ENCODE peak calls at places on chromosome 19, in nine cellular contexts. C is sciatic nerve; A is midbrain; R is left ventricle myocardium inferior; J is stimulated activated CD4-positive, alpha-beta T cell treated with anti-CD3 and anti-CD28 coated beads, Interleukin-4, amount 100 ng/mL, for 4 hours; Y is RCC 7860; Q is effector memory CD4-positive, alpha-beta T cell; W is astrocyte of the cerebellum; L is iris pigment epithelial cell. U is an unnamed sample.

GRCh38 chr19:39224910-39225309 is 19.9 kb downstream of the IFNL3 start:
- DNase-seq in C (no peak), A (no peak), R (no peak), J (no peak), Y (no peak), Q (no peak), W (no peak), L (no peak), U (no peak)

GRCh38 chr19:52600639-52601024 is 30.5 kb downstream of the ZNF701 start:
- DNase-seq in C (no peak), A (no peak), R (no peak), J (peak), Y (no peak), Q (no peak), W (no peak), L (peak), U (no peak)

GRCh38 chr19:14728595-14728994 is 38.7 kb downstream of the ZNF333 start:
- DNase-seq in C (no peak), A (no peak), R (no peak), J (no peak), Y (no peak), Q (no peak), W (no peak), L (no peak), U (no peak)

GRCh38 chr19:46970815-46971214 is 48.8 kb upstream of the NPAS1 start:
- DNase-seq in C (no peak), A (no peak), R (peak), J (no peak), Y (peak), Q (no peak), W (no peak), L (no peak), U (peak)

GRCh38 chr19:38838986-38839761 is 7.6 kb upstream of the ECH1 start:
- DNase-seq in C (no peak), A (no peak), R (no peak), J (no peak), Y (no peak), Q (no peak), W (no peak), L (no peak), U (no peak)

GRCh38 chr19:4066682-4067395 is at the start of gene ZBTB7A:
- DNase-seq in C (peak), A (peak), R (peak), J (peak), Y (peak), Q (peak), W (no peak), L (peak), U (peak)

GRCh38 chr19:49362048-49362925 is at the start of gene TEAD2:
- DNase-seq in C (peak), A (no peak), R (peak), J (no peak), Y (no peak), Q (no peak), W (no peak), L (peak), U (peak)

GRCh38 chr19:18895828-18896341 is at the start of gene CERS1:
- DNase-seq in C (no peak), A (peak), R (no peak), J (no peak), Y (no peak), Q (no peak), W (no peak), L (no peak), U (no peak)

GRCh38 chr19:55985254-55985653 is 1.3 kb upstream of the NLRP5 start:
- DNase-seq in C (no peak), A (no peak), R (no peak), J (no peak), Y (no peak), Q (no peak), W (no peak), L (no peak), U (no peak)

GRCh38 chr19:55640043-55640576 is 692 bp upstream of the ZNF580 start:
- DNase-seq in C (peak), A (peak), R (peak), J (peak), Y (no peak), Q (peak), W (no peak), L (peak), U (no peak)

GRCh38 chr19:11115042-11115441 is 25.8 kb downstream of the LDLR start:
- DNase-seq in C (no peak), A (no peak), R (no peak), J (no peak), Y (no peak), Q (no peak), W (no peak), L (no peak), U (no peak)

GRCh38 chr19:43765109-43765876 is 10.5 kb upstream of the SMG9 start:
- DNase-seq in C (no peak), A (no peak), R (no peak), J (peak), Y (peak), Q (peak), W (peak), L (peak), U (no peak)

GRCh38 chr19:55676384-55676783 is 1.4 kb downstream of the EPN1 start:
- DNase-seq in C (no peak), A (no peak), R (no peak), J (no peak), Y (no peak), Q (no peak), W (no peak), L (peak), U (no peak)

GRCh38 chr19:6071103-6071485 is 39.2 kb downstream of the RFX2 start:
- DNase-seq in C (peak), A (no peak), R (no peak), J (no peak), Y (no peak), Q (no peak), W (no peak), L (peak), U (no peak)

GRCh38 chr19:41223431-41224234 is 4.6 kb downstream of the AXL start:
- DNase-seq in C (no peak), A (no peak), R (no peak), J (no peak), Y (peak), Q (no peak), W (peak), L (peak), U (peak)

GRCh38 chr19:35744335-35744687 is 907 bp downstream of the U2AF1L4 start:
- DNase-seq in C (no peak), A (no peak), R (no peak), J (no peak), Y (no peak), Q (no peak), W (no peak), L (no peak), U (no peak)

GRCh38 chr19:46487802-46488445 is 7.7 kb downstream of the PNMA8B start:
- DNase-seq in C (peak), A (peak), R (peak), J (peak), Y (peak), Q (peak), W (no peak), L (peak), U (peak)

GRCh38 chr19:489418-490196 is 6.7 kb upstream of the MADCAM1 start:
- DNase-seq in C (peak), A (peak), R (no peak), J (no peak), Y (no peak), Q (no peak), W (no peak), L (peak), U (peak)

GRCh38 chr19:34253711-34254551 is 423 bp upstream of the GARRE1 start:
- DNase-seq in C (peak), A (peak), R (peak), J (peak), Y (no peak), Q (no peak), W (no peak), L (peak), U (peak)

GRCh38 chr19:52020506-52020905 is 7.7 kb downstream of the ZNF614 start:
- DNase-seq in C (no peak), A (no peak), R (no peak), J (no peak), Y (no peak), Q (no peak), W (no peak), L (no peak), U (no peak)

GRCh38 chr19:9819590-9819898 is 665 bp upstream of the FBXL12 start:
- DNase-seq in C (no peak), A (no peak), R (no peak), J (no peak), Y (no peak), Q (no peak), W (no peak), L (no peak), U (no peak)

GRCh38 chr19:44055870-44056269 is 4.0 kb downstream of the ZNF223 start:
- DNase-seq in C (no peak), A (no peak), R (no peak), J (no peak), Y (no peak), Q (no peak), W (no peak), L (no peak), U (no peak)

GRCh38 chr19:17341845-17342244 is 4.5 kb downstream of the GTPBP3 start:
- DNase-seq in C (no peak), A (no peak), R (no peak), J (no peak), Y (no peak), Q (no peak), W (no peak), L (no peak), U (no peak)

GRCh38 chr19:47209323-47210179 is 21.4 kb downstream of the BBC3 start:
- DNase-seq in C (no peak), A (no peak), R (peak), J (no peak), Y (no peak), Q (no peak), W (no peak), L (peak), U (no peak)

GRCh38 chr19:36030264-36031148 is 2.2 kb downstream of the CLIP3 start:
- DNase-seq in C (no peak), A (no peak), R (no peak), J (no peak), Y (peak), Q (no peak), W (no peak), L (no peak), U (no peak)

GRCh38 chr19:16654151-16654550 is 5.8 kb downstream of the SMIM7 start:
- DNase-seq in C (no peak), A (no peak), R (no peak), J (no peak), Y (no peak), Q (no peak), W (no peak), L (no peak), U (no peak)

GRCh38 chr19:2883686-2884439 is 16.7 kb downstream of the ZNF556 start:
- DNase-seq in C (no peak), A (no peak), R (no peak), J (no peak), Y (no peak), Q (no peak), W (no peak), L (peak), U (no peak)

GRCh38 chr19:18894254-18895037 is 1.5 kb downstream of the CERS1 start:
- DNase-seq in C (peak), A (peak), R (no peak), J (no peak), Y (no peak), Q (no peak), W (no peak), L (no peak), U (no peak)

GRCh38 chr19:2274937-2275535 is 6.9 kb downstream of the PEAK3 start:
- DNase-seq in C (peak), A (peak), R (peak), J (peak), Y (peak), Q (no peak), W (peak), L (peak), U (peak)

GRCh38 chr19:48844472-48844871 is 8.2 kb upstream of the HSD17B14 start:
- DNase-seq in C (no peak), A (no peak), R (no peak), J (no peak), Y (peak), Q (no peak), W (no peak), L (peak), U (no peak)

GRCh38 chr19:29804493-29804892 is 7.3 kb upstream of the CCNE1 start:
- DNase-seq in C (no peak), A (no peak), R (no peak), J (no peak), Y (no peak), Q (no peak), W (no peak), L (no peak), U (no peak)

GRCh38 chr19:6059396-6059947 is 50.8 kb downstream of the RFX2 start:
- DNase-seq in C (peak), A (no peak), R (no peak), J (no peak), Y (no peak), Q (no peak), W (no peak), L (no peak), U (no peak)

GRCh38 chr19:16830679-16831078 is 1.5 kb downstream of the SIN3B start:
- DNase-seq in C (no peak), A (no peak), R (no peak), J (no peak), Y (no peak), Q (no peak), W (peak), L (peak), U (no peak)

GRCh38 chr19:11405846-11406643 is 13.1 kb downstream of the RGL3 start:
- DNase-seq in C (no peak), A (no peak), R (no peak), J (peak), Y (no peak), Q (no peak), W (no peak), L (no peak), U (no peak)

GRCh38 chr19:13882419-13882795 is 5.5 kb downstream of the NANOS3 start:
- DNase-seq in C (no peak), A (no peak), R (no peak), J (no peak), Y (no peak), Q (no peak), W (no peak), L (no peak), U (no peak)

GRCh38 chr19:2089001-2089711 is 7.0 kb downstream of the MOB3A start:
- DNase-seq in C (peak), A (no peak), R (no peak), J (no peak), Y (peak), Q (no peak), W (no peak), L (peak), U (no peak)

GRCh38 chr19:1747285-1748114 is 5.8 kb upstream of the ONECUT3 start:
- DNase-seq in C (no peak), A (no peak), R (no peak), J (peak), Y (peak), Q (no peak), W (peak), L (peak), U (no peak)

GRCh38 chr19:35022460-35022859 is 7.8 kb upstream of the SCN1B start:
- DNase-seq in C (no peak), A (no peak), R (no peak), J (no peak), Y (no peak), Q (no peak), W (no peak), L (no peak), U (no peak)